ENCODE peak calls at places on chromosomes 4 and X, in five cellular contexts. Z is NCI-H748 treated with DMSO at 0.1 percent for 48 hours, E is WTC11, B is endodermal cell, L is iris pigment epithelial cell. V is an unnamed sample.

GRCh38 chrX:56968980-56969379 is 26.4 kb downstream of the SPIN3 start:
- DNase-seq in Z (no peak), E (no peak), B (no peak), L (peak), V (no peak)

GRCh38 chrX:33336783-33337182 is 125.4 kb upstream of the DMD start:
- DNase-seq in Z (peak), E (no peak), B (peak), L (peak), V (no peak)

GRCh38 chrX:53458082-53458481 is 23.9 kb upstream of the HSD17B10 start:
- DNase-seq in Z (no peak), E (no peak), B (no peak), L (peak), V (no peak)

GRCh38 chr4:107856901-107857300 is 32.2 kb downstream of the SGMS2 start:
- DNase-seq in Z (no peak), E (no peak), B (no peak), L (no peak), V (no peak)

GRCh38 chr4:183905081-183905592 is at the start of gene STOX2:
- DNase-seq in Z (peak), E (peak), B (peak), L (peak), V (no peak)

GRCh38 chr4:5158391-5158770 is 107.1 kb downstream of the STK32B start:
- DNase-seq in Z (peak), E (no peak), B (no peak), L (no peak), V (no peak)

GRCh38 chr4:108216510-108216909 is 47.8 kb upstream of the LEF1 start:
- DNase-seq in Z (no peak), E (no peak), B (no peak), L (no peak), V (no peak)

GRCh38 chr4:5693871-5694270 is 14.5 kb downstream of the EVC2 start:
- DNase-seq in Z (no peak), E (no peak), B (no peak), L (no peak), V (no peak)

GRCh38 chr4:105546086-105546485 is 6.3 kb upstream of the ARHGEF38 start:
- DNase-seq in Z (no peak), E (no peak), B (no peak), L (no peak), V (no peak)

GRCh38 chrX:139194571-139195280 is 335.8 kb upstream of the F9 start:
- DNase-seq in Z (peak), E (peak), B (peak), L (no peak), V (peak)

GRCh38 chrX:137354851-137355250 is 211.1 kb upstream of the ZIC3 start:
- DNase-seq in Z (peak), E (no peak), B (no peak), L (no peak), V (no peak)

GRCh38 chrX:7889680-7890079 is 37.5 kb downstream of the PNPLA4 start:
- DNase-seq in Z (no peak), E (no peak), B (no peak), L (peak), V (no peak)

GRCh38 chrX:23766650-23767551 is 16.1 kb upstream of the SAT1 start:
- DNase-seq in Z (no peak), E (no peak), B (no peak), L (no peak), V (no peak)

GRCh38 chr4:845836-846251 is 19.9 kb upstream of the CPLX1 start:
- DNase-seq in Z (no peak), E (no peak), B (no peak), L (peak), V (no peak)

GRCh38 chrX:19991350-19991718 is 473 bp upstream of the BCLAF3 start:
- DNase-seq in Z (no peak), E (no peak), B (no peak), L (no peak), V (no peak)

GRCh38 chrX:67543818-67544217 is at the start of gene AR:
- DNase-seq in Z (no peak), E (peak), B (peak), L (peak), V (no peak)

GRCh38 chr4:165299399-165300060 is 27.9 kb upstream of the MSMO1 start:
- DNase-seq in Z (no peak), E (no peak), B (no peak), L (no peak), V (no peak)

V was measured in K562.